ENCODE peak calls at places on chromosomes 1 and 21, in six cellular contexts. I is mesendoderm; T is cardiac fibroblast; J is neural crest cell; E is effector CD4-positive, alpha-beta T cell; S is activated T-cell treated with anti-CD3 and anti-CD28 coated beads for 1 hour. N is an unnamed sample.

GRCh38 chr1:169133801-169134558 is 27.5 kb downstream of the ATP1B1 start:
- DNase-seq in T (peak; percentile 31), S (no peak), I (no peak), J (no peak), E (no peak), N (no peak)

GRCh38 chr1:6509603-6510291 is 18.3 kb upstream of the PLEKHG5 start:
- DNase-seq in I (no peak), T (no peak), E (no peak), S (no peak), J (no peak), N (no peak)

GRCh38 chr1:53560572-53561487 is 101.6 kb downstream of the DMRTB1 start:
- DNase-seq in J (no peak), E (no peak), S (no peak), I (no peak), T (no peak), N (no peak)

GRCh38 chr1:223515915-223516314 is 122.7 kb downstream of the CCDC185 start:
- DNase-seq in T (no peak), J (no peak), I (no peak), S (no peak), E (no peak), N (no peak)

GRCh38 chr1:174366946-174367345 is 80.8 kb upstream of the GPR52 start:
- DNase-seq in E (no peak), S (no peak), T (no peak), J (no peak), I (no peak), N (no peak)

GRCh38 chr1:23168462-23169218 is at the start of gene LUZP1:
- DNase-seq in I (peak; percentile 87), T (peak; percentile 94), E (peak; percentile 88), J (peak; percentile 95), S (peak; percentile 90), N (peak; percentile 94)

GRCh38 chr1:87058343-87058649 is 143.9 kb downstream of the HS2ST1 start:
- DNase-seq in T (no peak), E (no peak), S (no peak), I (no peak), J (no peak), N (no peak)

GRCh38 chr1:101002551-101002950 is 23.0 kb downstream of the DPH5 start:
- DNase-seq in J (no peak), T (peak; percentile 20), I (peak; percentile 91), S (no peak), E (no peak), N (no peak)

GRCh38 chr21:41245509-41246135 is 71.0 kb upstream of the FAM3B start:
- DNase-seq in I (no peak), S (no peak), J (no peak), E (no peak), T (no peak), N (no peak)

GRCh38 chr1:150146853-150147542 is 2.7 kb upstream of the PLEKHO1 start:
- DNase-seq in T (no peak), S (no peak), I (no peak), E (no peak), J (no peak), N (no peak)

GRCh38 chr21:28402616-28402989 is 590.1 kb downstream of the LTN1 start:
- DNase-seq in I (no peak), S (no peak), T (no peak), J (no peak), E (no peak), N (no peak)

GRCh38 chr1:229302740-229303139 is 31.8 kb downstream of the RAB4A start:
- DNase-seq in E (no peak), I (no peak), T (no peak), J (no peak), S (no peak), N (no peak)

GRCh38 chr1:207752456-207753132 is 740 bp downstream of the CD46 start:
- DNase-seq in J (no peak), E (no peak), S (no peak), T (peak; percentile 13), I (peak; percentile 33), N (peak; percentile 42)

GRCh38 chr1:201769072-201769471 is 59.9 kb upstream of the IPO9 start:
- DNase-seq in J (no peak), E (no peak), I (no peak), T (peak; percentile 33), S (no peak), N (no peak)

GRCh38 chr21:15224346-15225086 is 159.7 kb upstream of the NRIP1 start:
- DNase-seq in J (no peak), S (no peak), T (peak; percentile 87), I (no peak), E (no peak), N (no peak)

GRCh38 chr1:197695961-197696360 is 79.3 kb downstream of the DENND1B start:
- DNase-seq in S (no peak), J (no peak), I (no peak), E (no peak), T (peak; percentile 32), N (no peak)

GRCh38 chr1:15680131-15680530 is 4.0 kb upstream of the PLEKHM2 start:
- DNase-seq in I (no peak), J (no peak), T (peak; percentile 67), S (no peak), E (no peak), N (no peak)

GRCh38 chr1:2042830-2043773 is 7.1 kb upstream of the PRKCZ start:
- DNase-seq in J (no peak), E (no peak), T (no peak), S (no peak), I (no peak), N (no peak)

GRCh38 chr1:116956378-116956777 is 45.2 kb upstream of the CD101 start:
- DNase-seq in S (no peak), I (no peak), E (no peak), J (no peak), T (no peak), N (no peak)

GRCh38 chr1:220775238-220775853 is 11.4 kb upstream of the MTARC1 start:
- DNase-seq in I (no peak), J (peak; percentile 59), S (peak; percentile 19), E (no peak), T (peak; percentile 42), N (peak; percentile 59)

GRCh38 chr1:24872446-24872845 is 57.6 kb downstream of the RUNX3 start:
- DNase-seq in T (no peak), S (no peak), I (no peak), J (no peak), E (no peak), N (no peak)

GRCh38 chr1:44792736-44793502 is 4.9 kb upstream of the BEST4 start:
- DNase-seq in I (no peak), S (no peak), T (no peak), J (no peak), E (no peak), N (no peak)

GRCh38 chr1:245707941-245708340 is 553.2 kb downstream of the KIF26B start:
- DNase-seq in I (no peak), E (no peak), S (no peak), T (no peak), J (no peak), N (no peak)

GRCh38 chr21:25977068-25977611 is 193.4 kb downstream of the APP start:
- DNase-seq in S (no peak), J (no peak), E (no peak), I (no peak), T (no peak), N (no peak)

GRCh38 chr1:84724128-84724860 is 34.0 kb upstream of the SSX2IP start:
- DNase-seq in J (no peak), I (peak; percentile 77), S (peak; percentile 37), E (peak; percentile 27), T (no peak), N (peak; percentile 54)

GRCh38 chr1:16172964-16173446 is 17.1 kb upstream of the EPHA2 start:
- DNase-seq in I (no peak), T (peak; percentile 67), S (no peak), E (no peak), J (no peak), N (no peak)

GRCh38 chr1:201887116-201887866 is 1.4 kb upstream of the SHISA4 start:
- DNase-seq in T (no peak), E (no peak), I (no peak), J (no peak), S (no peak), N (no peak)

GRCh38 chr1:16630661-16631247 is 17.4 kb upstream of the NBPF1 start:
- DNase-seq in E (peak; percentile 3), I (no peak), T (no peak), J (no peak), S (no peak), N (no peak)

GRCh38 chr1:98028800-98029199 is 108.0 kb upstream of the DPYD start:
- DNase-seq in T (no peak), E (no peak), J (no peak), S (no peak), I (no peak), N (no peak)

GRCh38 chr1:239947789-239948188 is 143.9 kb upstream of the FMN2 start:
- DNase-seq in J (no peak), T (no peak), E (no peak), S (no peak), I (no peak), N (no peak)

GRCh38 chr1:7948950-7949349 is 8.3 kb upstream of the TNFRSF9 start:
- DNase-seq in E (peak; percentile 25), T (peak; percentile 37), I (peak; percentile 26), S (no peak), J (no peak), N (no peak)

GRCh38 chr21:44533891-44534627 is 5.9 kb downstream of the KRTAP10-1 start:
- DNase-seq in J (no peak), T (no peak), S (no peak), E (no peak), I (no peak), N (no peak)